ENCODE peak calls at places on chromosome 9, in seven cellular contexts. One of them, this sample, is unnamed.

GRCh38 chr9:468766-469496 is 254.3 kb downstream of the DOCK8 start:
- DNase-seq in tibial nerve: no peak
- DNase-seq in suprapubic skin: no peak
- DNase-seq in sigmoid colon: no peak
- DNase-seq in ovary: no peak
- DNase-seq in A549: no peak
- DNase-seq in SK-N-SH: no peak
- DNase-seq in this sample: no peak

GRCh38 chr9:128275198-128276007 is at the start of gene GOLGA2:
- DNase-seq in A549: no peak
- DNase-seq in suprapubic skin: no peak
- DNase-seq in SK-N-SH: peak
- DNase-seq in sigmoid colon: peak
- DNase-seq in tibial nerve: no peak
- DNase-seq in ovary: no peak
- DNase-seq in this sample: peak

GRCh38 chr9:95462419-95463121 is 54.2 kb downstream of the PTCH1 start:
- DNase-seq in A549: no peak
- DNase-seq in ovary: peak
- DNase-seq in SK-N-SH: peak
- DNase-seq in sigmoid colon: peak
- DNase-seq in suprapubic skin: no peak
- DNase-seq in tibial nerve: peak
- DNase-seq in this sample: peak

GRCh38 chr9:113154471-113154870 is 3.7 kb downstream of the SLC31A2 start:
- DNase-seq in tibial nerve: no peak
- DNase-seq in SK-N-SH: no peak
- DNase-seq in sigmoid colon: peak
- DNase-seq in ovary: no peak
- DNase-seq in A549: no peak
- DNase-seq in suprapubic skin: no peak
- DNase-seq in this sample: no peak

GRCh38 chr9:114606068-114606467 is 5.0 kb upstream of the TMEM268 start:
- DNase-seq in ovary: no peak
- DNase-seq in sigmoid colon: no peak
- DNase-seq in A549: no peak
- DNase-seq in suprapubic skin: no peak
- DNase-seq in SK-N-SH: peak
- DNase-seq in tibial nerve: no peak
- DNase-seq in this sample: no peak

GRCh38 chr9:123373941-123374340 is 17.9 kb downstream of the CRB2 start:
- DNase-seq in A549: no peak
- DNase-seq in sigmoid colon: no peak
- DNase-seq in ovary: no peak
- DNase-seq in tibial nerve: no peak
- DNase-seq in SK-N-SH: peak
- DNase-seq in suprapubic skin: no peak
- DNase-seq in this sample: peak

GRCh38 chr9:79041266-79041665 is 530.5 kb upstream of the TLE4 start:
- DNase-seq in sigmoid colon: no peak
- DNase-seq in A549: no peak
- DNase-seq in tibial nerve: no peak
- DNase-seq in suprapubic skin: no peak
- DNase-seq in ovary: no peak
- DNase-seq in SK-N-SH: no peak
- DNase-seq in this sample: no peak

GRCh38 chr9:95067888-95068287 is 249.6 kb downstream of the FANCC start:
- DNase-seq in ovary: no peak
- DNase-seq in suprapubic skin: no peak
- DNase-seq in sigmoid colon: no peak
- DNase-seq in A549: no peak
- DNase-seq in SK-N-SH: no peak
- DNase-seq in tibial nerve: no peak
- DNase-seq in this sample: no peak

GRCh38 chr9:94911211-94911610 is 184.7 kb downstream of the AOPEP start:
- DNase-seq in sigmoid colon: no peak
- DNase-seq in tibial nerve: no peak
- DNase-seq in A549: no peak
- DNase-seq in ovary: no peak
- DNase-seq in SK-N-SH: no peak
- DNase-seq in suprapubic skin: no peak
- DNase-seq in this sample: no peak

GRCh38 chr9:95981741-95982390 is 106.4 kb downstream of the ERCC6L2 start:
- DNase-seq in suprapubic skin: no peak
- DNase-seq in ovary: no peak
- DNase-seq in sigmoid colon: no peak
- DNase-seq in SK-N-SH: no peak
- DNase-seq in tibial nerve: no peak
- DNase-seq in A549: no peak
- DNase-seq in this sample: no peak

GRCh38 chr9:16401720-16402119 is 468.8 kb downstream of the BNC2 start:
- DNase-seq in sigmoid colon: no peak
- DNase-seq in suprapubic skin: no peak
- DNase-seq in A549: no peak
- DNase-seq in SK-N-SH: no peak
- DNase-seq in ovary: no peak
- DNase-seq in tibial nerve: no peak
- DNase-seq in this sample: no peak

GRCh38 chr9:121463026-121463827 is 36.4 kb downstream of the GGTA1 start:
- DNase-seq in tibial nerve: peak
- DNase-seq in SK-N-SH: peak
- DNase-seq in A549: peak
- DNase-seq in ovary: no peak
- DNase-seq in sigmoid colon: peak
- DNase-seq in suprapubic skin: no peak
- DNase-seq in this sample: peak

GRCh38 chr9:113976915-113977314 is 100.8 kb downstream of the ZNF618 start:
- DNase-seq in sigmoid colon: no peak
- DNase-seq in ovary: no peak
- DNase-seq in tibial nerve: no peak
- DNase-seq in SK-N-SH: no peak
- DNase-seq in A549: no peak
- DNase-seq in suprapubic skin: no peak
- DNase-seq in this sample: no peak

DNA sequence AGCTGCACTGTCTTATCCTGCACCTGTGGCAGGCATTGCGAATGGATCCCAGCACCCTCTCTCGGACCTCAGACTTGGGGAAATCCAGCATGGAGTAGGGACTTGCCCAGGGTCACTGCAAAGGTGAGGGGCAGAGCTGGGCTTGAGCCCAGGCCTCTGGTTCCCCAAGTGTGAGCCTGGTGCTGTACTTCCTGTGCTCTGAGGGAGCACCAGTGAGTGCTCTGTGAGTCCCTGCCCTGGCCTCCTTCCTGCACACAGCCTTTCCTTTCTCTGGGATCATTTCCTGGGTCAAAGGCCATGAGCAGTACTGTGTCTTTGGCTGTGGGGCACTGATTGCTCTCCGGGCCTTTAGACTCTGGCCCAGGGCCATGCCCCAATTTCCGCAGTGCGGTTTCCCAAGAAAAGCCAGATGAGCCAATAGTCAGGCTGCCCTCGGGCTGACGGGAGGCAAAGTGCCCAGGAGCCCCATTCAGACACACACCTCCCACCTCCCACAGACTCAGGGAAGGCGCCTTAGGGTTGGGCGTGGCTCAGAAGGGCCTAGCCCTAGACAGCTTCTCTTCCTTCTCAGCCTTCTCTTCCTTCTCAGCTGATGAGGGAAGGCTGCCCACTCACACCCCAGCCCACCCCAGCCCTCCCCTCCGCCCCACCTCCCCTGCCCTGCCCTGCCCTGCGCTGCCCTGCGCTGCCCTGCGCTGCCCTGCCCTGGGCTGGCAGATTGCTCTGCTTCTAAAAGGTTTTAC is 23.3 kb upstream of the TRIM14 start:
- DNase-seq in suprapubic skin: no peak
- DNase-seq in A549: peak
- DNase-seq in tibial nerve: no peak
- DNase-seq in ovary: no peak
- DNase-seq in SK-N-SH: peak
- DNase-seq in sigmoid colon: no peak
- DNase-seq in this sample: no peak
- TF ChIP-seq EP300 in suprapubic skin: no peak
- TF ChIP-seq EP300 in A549: no peak
- TF ChIP-seq EP300 in tibial nerve: peak
- TF ChIP-seq EP300 in ovary: no peak
- TF ChIP-seq EP300 in SK-N-SH: no peak
- TF ChIP-seq EP300 in sigmoid colon: no peak
- TF ChIP-seq EP300 in this sample: no peak

DNA sequence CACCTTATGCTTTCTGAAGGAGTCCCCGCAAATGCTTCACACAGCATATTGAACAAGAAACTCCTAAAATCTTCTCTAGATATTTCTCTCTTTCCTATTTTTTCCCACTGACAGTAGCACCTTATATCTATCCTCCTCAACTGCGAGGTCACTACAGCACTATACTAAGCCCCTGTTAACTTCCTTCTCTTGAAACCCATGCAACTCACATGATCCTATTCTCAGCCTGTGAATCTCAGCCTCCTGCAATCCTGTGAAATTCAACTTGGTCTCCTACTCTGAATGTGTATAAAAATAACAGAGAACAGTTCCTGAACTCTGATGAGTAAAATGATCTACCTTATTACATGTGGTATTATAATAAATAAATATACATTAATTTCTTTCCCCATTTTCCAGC is 6.1 kb upstream of the PLGRKT start:
- DNase-seq in tibial nerve: no peak
- DNase-seq in SK-N-SH: no peak
- DNase-seq in ovary: no peak
- DNase-seq in sigmoid colon: no peak
- DNase-seq in A549: no peak
- DNase-seq in suprapubic skin: no peak
- DNase-seq in this sample: no peak
- TF ChIP-seq EP300 in tibial nerve: no peak
- TF ChIP-seq EP300 in SK-N-SH: no peak
- TF ChIP-seq EP300 in ovary: no peak
- TF ChIP-seq EP300 in sigmoid colon: no peak
- TF ChIP-seq EP300 in A549: no peak
- TF ChIP-seq EP300 in suprapubic skin: no peak
- TF ChIP-seq EP300 in this sample: no peak

GRCh38 chr9:78011037-78011436 is 20.6 kb downstream of the GNAQ start:
- DNase-seq in SK-N-SH: no peak
- DNase-seq in sigmoid colon: no peak
- DNase-seq in ovary: no peak
- DNase-seq in suprapubic skin: no peak
- DNase-seq in A549: no peak
- DNase-seq in tibial nerve: no peak
- DNase-seq in this sample: no peak
- TF ChIP-seq EP300 in SK-N-SH: no peak
- TF ChIP-seq EP300 in sigmoid colon: no peak
- TF ChIP-seq EP300 in ovary: no peak
- TF ChIP-seq EP300 in suprapubic skin: no peak
- TF ChIP-seq EP300 in A549: no peak
- TF ChIP-seq EP300 in tibial nerve: peak
- TF ChIP-seq EP300 in this sample: no peak

GRCh38 chr9:22214021-22214420 is 204.9 kb upstream of the CDKN2B start:
- DNase-seq in A549: no peak
- DNase-seq in suprapubic skin: no peak
- DNase-seq in SK-N-SH: no peak
- DNase-seq in tibial nerve: no peak
- DNase-seq in ovary: no peak
- DNase-seq in sigmoid colon: no peak
- DNase-seq in this sample: no peak

GRCh38 chr9:22208846-22209585 is 199.9 kb upstream of the CDKN2B start:
- DNase-seq in sigmoid colon: no peak
- DNase-seq in A549: peak
- DNase-seq in tibial nerve: no peak
- DNase-seq in suprapubic skin: no peak
- DNase-seq in ovary: no peak
- DNase-seq in SK-N-SH: no peak
- DNase-seq in this sample: no peak

GRCh38 chr9:22210262-22210661 is 201.2 kb upstream of the CDKN2B start:
- DNase-seq in SK-N-SH: no peak
- DNase-seq in tibial nerve: no peak
- DNase-seq in suprapubic skin: no peak
- DNase-seq in ovary: no peak
- DNase-seq in sigmoid colon: no peak
- DNase-seq in A549: peak
- DNase-seq in this sample: no peak

GRCh38 chr9:22210936-22211335 is 201.8 kb upstream of the CDKN2B start:
- DNase-seq in suprapubic skin: no peak
- DNase-seq in A549: no peak
- DNase-seq in ovary: no peak
- DNase-seq in sigmoid colon: no peak
- DNase-seq in SK-N-SH: no peak
- DNase-seq in tibial nerve: no peak
- DNase-seq in this sample: no peak

GRCh38 chr9:22211588-22212360 is 202.7 kb upstream of the CDKN2B start:
- DNase-seq in SK-N-SH: no peak
- DNase-seq in A549: peak
- DNase-seq in suprapubic skin: no peak
- DNase-seq in ovary: no peak
- DNase-seq in sigmoid colon: no peak
- DNase-seq in tibial nerve: no peak
- DNase-seq in this sample: no peak
- TF ChIP-seq EP300 in SK-N-SH: peak
- TF ChIP-seq EP300 in A549: peak
- TF ChIP-seq EP300 in suprapubic skin: no peak
- TF ChIP-seq EP300 in ovary: no peak
- TF ChIP-seq EP300 in sigmoid colon: no peak
- TF ChIP-seq EP300 in tibial nerve: peak
- TF ChIP-seq EP300 in this sample: no peak

GRCh38 chr9:90795084-90795483 is 6.5 kb upstream of the SYK start:
- DNase-seq in tibial nerve: no peak
- DNase-seq in ovary: no peak
- DNase-seq in SK-N-SH: no peak
- DNase-seq in sigmoid colon: no peak
- DNase-seq in A549: no peak
- DNase-seq in suprapubic skin: no peak
- DNase-seq in this sample: no peak
- TF ChIP-seq EP300 in tibial nerve: no peak
- TF ChIP-seq EP300 in ovary: no peak
- TF ChIP-seq EP300 in SK-N-SH: no peak
- TF ChIP-seq EP300 in sigmoid colon: no peak
- TF ChIP-seq EP300 in A549: no peak
- TF ChIP-seq EP300 in suprapubic skin: no peak
- TF ChIP-seq EP300 in this sample: no peak

DNA sequence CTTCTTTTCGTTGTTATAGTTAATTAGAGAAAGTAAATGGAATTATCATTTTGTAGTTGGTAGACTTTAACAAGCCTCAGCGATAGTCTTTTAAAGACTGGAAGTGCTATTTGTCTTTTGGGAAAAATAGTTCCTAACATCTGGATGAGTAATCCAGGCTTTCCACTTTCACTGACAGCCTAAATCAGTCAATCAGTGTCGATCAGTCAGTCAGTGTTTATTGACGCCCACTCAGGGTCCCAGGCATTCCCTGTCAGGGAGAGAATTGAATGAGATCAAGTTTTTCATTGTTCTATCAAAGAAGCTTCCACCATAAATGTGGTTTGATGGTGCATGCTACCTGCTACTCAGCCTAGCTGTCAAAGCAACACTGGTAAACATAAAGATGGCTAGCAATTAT is 2.6 kb downstream of the ABL1 start:
- DNase-seq in SK-N-SH: no peak
- DNase-seq in tibial nerve: no peak
- DNase-seq in A549: no peak
- DNase-seq in sigmoid colon: no peak
- DNase-seq in ovary: no peak
- DNase-seq in suprapubic skin: no peak
- DNase-seq in this sample: no peak
- TF ChIP-seq EP300 in SK-N-SH: no peak
- TF ChIP-seq EP300 in tibial nerve: no peak
- TF ChIP-seq EP300 in A549: no peak
- TF ChIP-seq EP300 in sigmoid colon: no peak
- TF ChIP-seq EP300 in ovary: no peak
- TF ChIP-seq EP300 in suprapubic skin: no peak
- TF ChIP-seq EP300 in this sample: no peak

GRCh38 chr9:129694265-129694664 is 28.8 kb downstream of the PRRX2 start:
- DNase-seq in SK-N-SH: no peak
- DNase-seq in suprapubic skin: no peak
- DNase-seq in A549: no peak
- DNase-seq in ovary: no peak
- DNase-seq in sigmoid colon: no peak
- DNase-seq in tibial nerve: no peak
- DNase-seq in this sample: no peak
- TF ChIP-seq EP300 in SK-N-SH: no peak
- TF ChIP-seq EP300 in suprapubic skin: no peak
- TF ChIP-seq EP300 in A549: no peak
- TF ChIP-seq EP300 in ovary: no peak
- TF ChIP-seq EP300 in sigmoid colon: no peak
- TF ChIP-seq EP300 in tibial nerve: no peak
- TF ChIP-seq EP300 in this sample: no peak

This sample was measured in K562.